ENCODE peak calls at places on chromosome 10, in six cellular contexts. V is MM.1S, B is fibroblast of lung, H is H9, W is HCT116, F is mesendoderm. P is an unnamed sample.

GRCh38 chr10:13328588-13328987 is 19.5 kb downstream of the SEPHS1 start:
- DNase-seq in V (no peak), W (no peak), B (no peak), F (no peak), H (no peak), P (no peak)

GRCh38 chr10:4331150-4331549 is 494.9 kb upstream of the AKR1E2 start:
- DNase-seq in H (no peak), V (no peak), W (no peak), F (peak; percentile 38), B (no peak), P (no peak)

GRCh38 chr10:3225589-3225988 is 53.0 kb upstream of the PITRM1 start:
- DNase-seq in V (no peak), F (no peak), H (no peak), B (peak; percentile 91), W (no peak), P (peak; percentile 46)

GRCh38 chr10:132679217-132679595 is 106.7 kb downstream of the NKX6-2 start:
- DNase-seq in F (no peak), V (no peak), B (no peak), H (no peak), W (no peak), P (no peak)

GRCh38 chr10:123009105-123009805 is 449 bp downstream of the ACADSB start:
- DNase-seq in H (no peak), B (peak; percentile 6), W (no peak), F (peak; percentile 47), V (no peak), P (no peak)

GRCh38 chr10:97577701-97578100 is 5.1 kb downstream of the ANKRD2 start:
- DNase-seq in V (no peak), W (no peak), B (no peak), H (no peak), F (no peak), P (no peak)

GRCh38 chr10:86759073-86759672 is 2.8 kb downstream of the BMPR1A start:
- DNase-seq in H (no peak), B (no peak), F (no peak), W (no peak), V (no peak), P (no peak)

GRCh38 chr10:86286591-86287421 is 79.8 kb downstream of the GRID1 start:
- DNase-seq in B (no peak), F (no peak), W (no peak), H (peak; percentile 20), V (no peak), P (no peak)

GRCh38 chr10:61907011-61907410 is 5.5 kb downstream of the ARID5B start:
- DNase-seq in W (no peak), V (no peak), B (no peak), F (no peak), H (no peak), P (no peak)

GRCh38 chr10:19629559-19629958 is 186.7 kb upstream of the PLXDC2 start:
- DNase-seq in B (peak; percentile 50), F (peak; percentile 38), W (no peak), H (peak; percentile 44), V (no peak), P (no peak)

GRCh38 chr10:19620867-19621266 is 195.4 kb upstream of the PLXDC2 start:
- DNase-seq in W (no peak), B (peak; percentile 6), V (no peak), F (no peak), H (no peak), P (no peak)

GRCh38 chr10:14891151-14891550 is 12.5 kb downstream of the SUV39H2 start:
- DNase-seq in H (no peak), B (no peak), W (no peak), V (no peak), F (no peak), P (no peak)

GRCh38 chr10:11162828-11163599 is 145.3 kb downstream of the CELF2 start:
- DNase-seq in W (no peak), B (no peak), F (no peak), V (peak; percentile 95), H (no peak), P (no peak)

GRCh38 chr10:47346572-47347302 is 1.4 kb upstream of the RBP3 start:
- DNase-seq in F (no peak), B (no peak), V (no peak), H (no peak), W (no peak), P (no peak)

GRCh38 chr10:98128802-98129201 is 5.7 kb upstream of the R3HCC1L start:
- DNase-seq in W (no peak), H (no peak), V (no peak), F (no peak), B (no peak), P (no peak)

GRCh38 chr10:100895346-100895745 is 17.4 kb upstream of the SLF2 start:
- DNase-seq in F (no peak), V (no peak), B (no peak), H (no peak), W (no peak), P (no peak)

GRCh38 chr10:110681023-110681681 is 37.0 kb downstream of the RBM20 start:
- DNase-seq in H (peak; percentile 79), F (peak; percentile 91), B (peak; percentile 23), V (no peak), W (peak; percentile 22), P (no peak)

GRCh38 chr10:128468462-128468861 is 342.2 kb upstream of the MKI67 start:
- DNase-seq in V (no peak), B (no peak), F (no peak), W (no peak), H (no peak), P (no peak)

GRCh38 chr10:117551322-117552155 is 9.0 kb downstream of the EMX2 start:
- DNase-seq in B (no peak), W (no peak), F (peak; percentile 70), V (no peak), H (no peak), P (no peak)
- H3K9ac ChIP-seq in B (no peak overlapping the region), W (no peak overlapping the region), F (no peak overlapping the region), V (no peak overlapping the region), H (no peak overlapping the region), P (no peak overlapping the region)

DNA sequence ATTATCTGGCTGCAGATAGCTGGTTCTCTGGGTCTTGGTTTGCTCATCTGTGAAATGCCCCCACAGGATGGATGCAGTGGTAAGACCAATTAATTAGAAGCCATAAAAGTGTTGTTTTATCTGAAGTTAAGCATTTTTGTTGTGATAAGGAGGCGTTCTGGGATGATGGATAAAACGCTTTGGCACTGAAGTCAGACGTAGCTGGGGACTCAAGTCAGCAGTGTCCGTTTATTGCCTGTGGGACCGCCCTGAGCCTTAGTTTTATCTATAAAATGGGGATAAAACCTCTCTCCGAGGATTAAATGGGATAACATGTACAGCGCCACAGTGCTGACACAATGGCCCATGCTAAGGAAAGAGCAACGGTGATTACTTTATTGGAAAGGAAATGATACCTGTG is 34.7 kb downstream of the TCF7L2 start:
- DNase-seq in V (no peak), W (no peak), B (no peak), H (no peak), F (no peak), P (no peak)
- H3K4me1 ChIP-seq in V (peaks cover 4% of the 10 kb centered on the region), W (peaks cover 38% of the 10 kb centered on the region), B (peaks cover 2% of the 10 kb centered on the region), H (peaks cover 11% of the 10 kb centered on the region), F (peaks cover 5% of the 10 kb centered on the region), P (peaks cover 8% of the 10 kb centered on the region)

GRCh38 chr10:91077549-91078017 is 142.9 kb upstream of the PCGF5 start:
- DNase-seq in F (no peak), B (peak; percentile 60), V (no peak), H (no peak), W (no peak), P (no peak)

GRCh38 chr10:91080776-91081175 is 139.7 kb upstream of the PCGF5 start:
- DNase-seq in B (no peak), V (no peak), H (no peak), W (no peak), F (no peak), P (no peak)

GRCh38 chr10:91071786-91072185 is 148.7 kb upstream of the PCGF5 start:
- DNase-seq in B (no peak), V (no peak), F (no peak), W (no peak), H (no peak), P (no peak)

GRCh38 chr10:91073301-91073780 is 147.1 kb upstream of the PCGF5 start:
- DNase-seq in H (no peak), V (no peak), F (no peak), W (no peak), B (no peak), P (no peak)

GRCh38 chr10:91076991-91077548 is 143.4 kb upstream of the PCGF5 start:
- DNase-seq in V (no peak), H (no peak), B (no peak), F (no peak), W (no peak), P (no peak)
- H3K9ac ChIP-seq in V (no peak overlapping the region), H (no peak overlapping the region), B (no peak overlapping the region), F (no peak overlapping the region), W (no peak overlapping the region), P (no peak overlapping the region)

GRCh38 chr10:124736491-124737136 is 7.6 kb downstream of the FAM53B start:
- DNase-seq in F (no peak), B (peak; percentile 60), V (no peak), H (peak; percentile 29), W (no peak), P (no peak)

GRCh38 chr10:124735491-124736286 is 8.5 kb downstream of the FAM53B start:
- DNase-seq in H (peak; percentile 19), F (no peak), B (no peak), W (no peak), V (no peak), P (no peak)

GRCh38 chr10:124733566-124734245 is 10.5 kb downstream of the FAM53B start:
- DNase-seq in H (peak; percentile 11), V (peak; percentile 25), F (no peak), B (no peak), W (no peak), P (no peak)

GRCh38 chr10:124732931-124733536 is 11.1 kb downstream of the FAM53B start:
- DNase-seq in H (peak; percentile 21), W (no peak), V (peak; percentile 87), F (no peak), B (peak; percentile 66), P (no peak)

DNA sequence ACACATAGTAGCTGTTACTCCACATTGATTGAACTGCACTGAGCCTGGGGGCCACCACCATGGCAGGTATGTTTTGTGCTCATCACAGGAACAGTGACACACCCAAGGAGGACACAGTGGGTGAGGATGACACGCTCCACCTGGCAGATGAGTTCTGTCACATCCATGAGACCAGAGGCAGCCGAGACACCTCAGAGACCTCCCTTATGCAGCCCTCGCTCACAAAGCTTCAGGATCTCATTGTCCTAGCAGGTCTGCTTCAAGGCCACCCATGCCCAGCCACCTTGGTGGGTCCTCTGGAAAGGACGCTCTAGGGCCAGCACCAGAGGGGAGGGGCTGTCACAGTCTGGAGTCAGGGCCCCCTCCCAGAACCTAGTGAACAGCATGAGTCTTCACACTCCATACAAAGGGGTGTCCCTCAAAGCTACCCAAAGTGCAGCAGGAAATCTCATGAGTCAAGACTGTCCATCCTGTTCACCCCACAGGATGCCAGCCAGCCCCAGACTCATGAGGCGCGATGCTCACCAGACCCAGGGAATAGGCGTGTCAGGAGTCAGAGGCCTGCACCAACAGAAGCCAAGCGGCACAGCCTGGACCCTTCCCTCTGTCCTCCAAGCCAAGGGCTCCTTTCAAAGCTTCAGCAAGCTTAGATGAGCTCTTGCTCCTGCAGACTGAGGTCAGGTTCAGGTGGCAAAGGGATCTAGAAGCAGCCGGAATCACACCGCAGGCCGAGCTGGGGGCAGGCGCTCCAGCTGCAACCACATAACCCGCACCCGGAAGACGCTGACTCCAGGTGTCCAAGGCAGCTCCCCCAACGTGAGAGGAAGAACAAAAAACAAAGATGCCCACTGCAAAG is 9.6 kb downstream of the FAM53B start:
- DNase-seq in B (no peak), F (no peak), H (peak; percentile 18), W (no peak), V (peak; percentile 69), P (no peak)
- H3K4me1 ChIP-seq in B (peaks cover 16% of the 10 kb centered on the region), F (peaks cover 21% of the 10 kb centered on the region), H (peaks cover 2% of the 10 kb centered on the region), W (peaks cover 9% of the 10 kb centered on the region), V (peaks cover 43% of the 10 kb centered on the region), P (peaks cover 61% of the 10 kb centered on the region)

GRCh38 chr10:35421553-35422178 is 85.4 kb downstream of the CCNY start:
- DNase-seq in F (peak; percentile 91), W (peak; percentile 35), V (no peak), H (no peak), B (peak; percentile 94), P (peak; percentile 26)
- H3K9ac ChIP-seq in F (no peak overlapping the region), W (peak overlapping the region; percentile 25), V (no peak overlapping the region), H (no peak overlapping the region), B (peak overlapping the region; percentile 26), P (peak overlapping the region; percentile 60)